ENCODE peak calls at places on chromosomes 3 and 15, in seven cellular contexts. One of them, this sample, is unnamed.

GRCh38 chr3:120682095-120682681 is at the start of gene HGD:
- DNase-seq in HepG2: peak; percentile 97
- DNase-seq in endothelial cell of umbilical vein: no peak
- DNase-seq in H1: no peak
- DNase-seq in WTC11: no peak
- DNase-seq in HCT116: no peak
- DNase-seq in A549: peak; percentile 79
- DNase-seq in this sample: no peak

GRCh38 chr3:59245879-59246501 is 196.2 kb upstream of the CFAP20DC start:
- DNase-seq in WTC11: no peak
- DNase-seq in HepG2: no peak
- DNase-seq in endothelial cell of umbilical vein: no peak
- DNase-seq in H1: no peak
- DNase-seq in HCT116: no peak
- DNase-seq in A549: no peak
- DNase-seq in this sample: no peak

GRCh38 chr15:58070801-58071418 is 5.4 kb upstream of the ALDH1A2 start:
- DNase-seq in HepG2: peak; percentile 40
- DNase-seq in WTC11: peak; percentile 69
- DNase-seq in A549: peak; percentile 68
- DNase-seq in H1: no peak
- DNase-seq in HCT116: peak; percentile 57
- DNase-seq in endothelial cell of umbilical vein: peak; percentile 73
- DNase-seq in this sample: peak; percentile 65

GRCh38 chr15:25946241-25946786 is 83.2 kb upstream of the ATP10A start:
- DNase-seq in HepG2: no peak
- DNase-seq in endothelial cell of umbilical vein: no peak
- DNase-seq in HCT116: no peak
- DNase-seq in H1: no peak
- DNase-seq in A549: no peak
- DNase-seq in WTC11: peak; percentile 33
- DNase-seq in this sample: no peak

GRCh38 chr3:115792206-115792955 is 169.1 kb downstream of the GAP43 start:
- DNase-seq in H1: no peak
- DNase-seq in HepG2: peak; percentile 95
- DNase-seq in endothelial cell of umbilical vein: no peak
- DNase-seq in A549: peak; percentile 72
- DNase-seq in HCT116: no peak
- DNase-seq in WTC11: no peak
- DNase-seq in this sample: peak; percentile 5

GRCh38 chr3:3316523-3316922 is 137.0 kb upstream of the CRBN start:
- DNase-seq in H1: no peak
- DNase-seq in HepG2: no peak
- DNase-seq in WTC11: no peak
- DNase-seq in A549: no peak
- DNase-seq in HCT116: no peak
- DNase-seq in endothelial cell of umbilical vein: no peak
- DNase-seq in this sample: no peak

GRCh38 chr3:172224560-172225214 is 185.3 kb downstream of the FNDC3B start:
- DNase-seq in WTC11: no peak
- DNase-seq in HepG2: no peak
- DNase-seq in H1: no peak
- DNase-seq in HCT116: no peak
- DNase-seq in A549: no peak
- DNase-seq in endothelial cell of umbilical vein: no peak
- DNase-seq in this sample: no peak

GRCh38 chr3:186315581-186316354 is 46.3 kb downstream of the DGKG start:
- DNase-seq in HCT116: no peak
- DNase-seq in WTC11: no peak
- DNase-seq in HepG2: no peak
- DNase-seq in endothelial cell of umbilical vein: no peak
- DNase-seq in H1: no peak
- DNase-seq in A549: no peak
- DNase-seq in this sample: no peak

GRCh38 chr15:33074942-33075341 is 119.6 kb downstream of the FMN1 start:
- DNase-seq in A549: no peak
- DNase-seq in HepG2: no peak
- DNase-seq in HCT116: no peak
- DNase-seq in WTC11: no peak
- DNase-seq in endothelial cell of umbilical vein: no peak
- DNase-seq in H1: no peak
- DNase-seq in this sample: no peak
- TF ChIP-seq MAX in A549: no peak
- TF ChIP-seq MAX in HepG2: no peak
- TF ChIP-seq MAX in HCT116: no peak
- TF ChIP-seq MAX in WTC11: no peak
- TF ChIP-seq MAX in endothelial cell of umbilical vein: no peak
- TF ChIP-seq MAX in H1: no peak
- TF ChIP-seq MAX in this sample: no peak

GRCh38 chr15:75350601-75351331 is 3.9 kb downstream of the NEIL1 start:
- DNase-seq in endothelial cell of umbilical vein: no peak
- DNase-seq in H1: no peak
- DNase-seq in A549: no peak
- DNase-seq in HepG2: no peak
- DNase-seq in HCT116: no peak
- DNase-seq in WTC11: no peak
- DNase-seq in this sample: peak; percentile 52
- TF ChIP-seq MAX in endothelial cell of umbilical vein: no peak
- TF ChIP-seq MAX in H1: no peak
- TF ChIP-seq MAX in A549: no peak
- TF ChIP-seq MAX in HepG2: no peak
- TF ChIP-seq MAX in HCT116: no peak
- TF ChIP-seq MAX in WTC11: no peak
- TF ChIP-seq MAX in this sample: no peak

DNA sequence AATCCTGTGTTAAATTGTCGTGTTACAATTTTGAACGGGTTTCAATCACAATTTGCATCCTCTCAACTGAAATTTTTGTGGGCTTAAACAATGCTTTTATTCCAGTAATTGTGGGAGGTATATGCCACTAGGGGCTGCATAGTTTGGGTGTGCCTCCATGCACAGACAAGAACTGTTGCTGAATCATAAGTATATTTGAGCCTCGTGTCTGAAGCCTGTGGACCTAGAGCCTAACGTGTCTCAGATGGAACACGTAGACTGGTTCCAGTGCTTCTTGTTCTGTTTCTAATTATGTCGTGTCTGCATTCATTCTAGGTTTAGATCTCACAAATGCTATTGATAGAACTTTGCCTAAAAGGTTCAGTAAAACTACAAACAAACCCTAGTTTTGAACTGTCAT is 363.4 kb downstream of the RBMS3 start:
- DNase-seq in H1: no peak
- DNase-seq in HCT116: no peak
- DNase-seq in HepG2: no peak
- DNase-seq in endothelial cell of umbilical vein: no peak
- DNase-seq in A549: no peak
- DNase-seq in WTC11: no peak
- DNase-seq in this sample: no peak
- TF ChIP-seq MAX in H1: no peak
- TF ChIP-seq MAX in HCT116: no peak
- TF ChIP-seq MAX in HepG2: no peak
- TF ChIP-seq MAX in endothelial cell of umbilical vein: no peak
- TF ChIP-seq MAX in A549: no peak
- TF ChIP-seq MAX in WTC11: no peak
- TF ChIP-seq MAX in this sample: no peak

GRCh38 chr3:149332227-149332765 is 1.1 kb downstream of the TM4SF18 start:
- DNase-seq in A549: no peak
- DNase-seq in HCT116: no peak
- DNase-seq in WTC11: no peak
- DNase-seq in endothelial cell of umbilical vein: peak; percentile 81
- DNase-seq in HepG2: no peak
- DNase-seq in H1: no peak
- DNase-seq in this sample: no peak

GRCh38 chr3:149325581-149325980 is 7.9 kb downstream of the TM4SF18 start:
- DNase-seq in HCT116: no peak
- DNase-seq in A549: no peak
- DNase-seq in endothelial cell of umbilical vein: no peak
- DNase-seq in WTC11: no peak
- DNase-seq in HepG2: no peak
- DNase-seq in H1: no peak
- DNase-seq in this sample: no peak

GRCh38 chr3:149333518-149333859 is at the start of gene TM4SF18:
- DNase-seq in endothelial cell of umbilical vein: peak; percentile 68
- DNase-seq in WTC11: no peak
- DNase-seq in HCT116: no peak
- DNase-seq in H1: no peak
- DNase-seq in A549: peak; percentile 36
- DNase-seq in HepG2: no peak
- DNase-seq in this sample: no peak

GRCh38 chr3:149332781-149333517 is 487 bp downstream of the TM4SF18 start:
- DNase-seq in WTC11: no peak
- DNase-seq in HCT116: no peak
- DNase-seq in endothelial cell of umbilical vein: peak; percentile 81
- DNase-seq in HepG2: no peak
- DNase-seq in H1: no peak
- DNase-seq in A549: peak; percentile 24
- DNase-seq in this sample: no peak

DNA sequence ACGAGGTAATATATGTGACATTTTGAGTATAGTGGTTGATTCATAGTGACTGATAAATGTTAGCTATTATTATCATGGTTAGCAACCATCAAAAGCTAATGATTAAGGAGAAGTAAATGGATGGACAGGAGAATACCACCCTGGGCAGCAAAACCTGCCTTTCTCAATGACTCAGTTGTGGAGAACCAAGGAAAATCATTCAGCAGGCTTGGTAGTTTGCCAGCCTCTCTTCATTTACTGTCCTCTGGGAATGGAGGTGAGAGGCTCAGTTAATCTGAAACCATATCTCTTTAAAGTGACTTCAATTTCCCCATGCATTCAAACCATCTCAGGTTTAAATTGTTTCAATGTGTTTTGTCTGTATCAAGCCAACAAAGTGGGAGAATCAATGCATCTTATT is 2.8 kb downstream of the TM4SF18 start:
- DNase-seq in H1: no peak
- DNase-seq in A549: peak; percentile 54
- DNase-seq in endothelial cell of umbilical vein: no peak
- DNase-seq in WTC11: no peak
- DNase-seq in HepG2: no peak
- DNase-seq in HCT116: no peak
- DNase-seq in this sample: no peak
- TF ChIP-seq MAX in H1: no peak
- TF ChIP-seq MAX in A549: peak; percentile 37
- TF ChIP-seq MAX in endothelial cell of umbilical vein: no peak
- TF ChIP-seq MAX in WTC11: no peak
- TF ChIP-seq MAX in HepG2: no peak
- TF ChIP-seq MAX in HCT116: no peak
- TF ChIP-seq MAX in this sample: no peak

DNA sequence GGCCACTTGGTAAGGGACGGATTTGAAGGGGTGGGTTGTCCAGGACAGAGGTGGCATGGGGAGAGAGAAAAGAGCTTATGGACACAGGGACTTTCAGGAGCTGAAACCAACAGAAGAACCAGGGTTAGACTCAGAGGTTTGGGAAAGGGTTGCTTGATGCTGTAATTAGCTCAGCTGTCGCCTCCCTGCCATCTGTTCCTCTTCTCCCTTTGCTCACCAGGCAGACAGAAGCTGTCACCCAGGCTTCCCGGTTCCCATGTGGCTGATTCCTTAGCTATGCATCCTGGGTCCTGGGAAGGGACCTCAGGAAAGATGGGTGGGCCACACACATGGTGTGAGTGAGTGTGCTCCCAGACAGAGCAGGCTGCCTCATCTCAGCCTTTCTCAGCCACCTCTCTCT is 14.0 kb downstream of the PTPN23 start:
- DNase-seq in A549: no peak
- DNase-seq in HCT116: no peak
- DNase-seq in endothelial cell of umbilical vein: no peak
- DNase-seq in H1: no peak
- DNase-seq in WTC11: no peak
- DNase-seq in HepG2: no peak
- DNase-seq in this sample: no peak
- TF ChIP-seq MAX in A549: no peak
- TF ChIP-seq MAX in HCT116: no peak
- TF ChIP-seq MAX in endothelial cell of umbilical vein: no peak
- TF ChIP-seq MAX in H1: no peak
- TF ChIP-seq MAX in WTC11: no peak
- TF ChIP-seq MAX in HepG2: no peak
- TF ChIP-seq MAX in this sample: no peak

GRCh38 chr15:42710662-42711061 is 26.3 kb downstream of the CDAN1 start:
- DNase-seq in H1: no peak
- DNase-seq in WTC11: no peak
- DNase-seq in HCT116: no peak
- DNase-seq in HepG2: no peak
- DNase-seq in endothelial cell of umbilical vein: no peak
- DNase-seq in A549: no peak
- DNase-seq in this sample: no peak
- TF ChIP-seq MAX in H1: no peak
- TF ChIP-seq MAX in WTC11: no peak
- TF ChIP-seq MAX in HCT116: no peak
- TF ChIP-seq MAX in HepG2: no peak
- TF ChIP-seq MAX in endothelial cell of umbilical vein: no peak
- TF ChIP-seq MAX in A549: no peak
- TF ChIP-seq MAX in this sample: no peak

GRCh38 chr15:63530235-63530634 is 25.8 kb downstream of the USP3 start:
- DNase-seq in HepG2: no peak
- DNase-seq in WTC11: no peak
- DNase-seq in HCT116: no peak
- DNase-seq in A549: no peak
- DNase-seq in H1: no peak
- DNase-seq in endothelial cell of umbilical vein: no peak
- DNase-seq in this sample: no peak
- TF ChIP-seq MAX in HepG2: no peak
- TF ChIP-seq MAX in WTC11: no peak
- TF ChIP-seq MAX in HCT116: no peak
- TF ChIP-seq MAX in A549: no peak
- TF ChIP-seq MAX in H1: no peak
- TF ChIP-seq MAX in endothelial cell of umbilical vein: no peak
- TF ChIP-seq MAX in this sample: no peak

DNA sequence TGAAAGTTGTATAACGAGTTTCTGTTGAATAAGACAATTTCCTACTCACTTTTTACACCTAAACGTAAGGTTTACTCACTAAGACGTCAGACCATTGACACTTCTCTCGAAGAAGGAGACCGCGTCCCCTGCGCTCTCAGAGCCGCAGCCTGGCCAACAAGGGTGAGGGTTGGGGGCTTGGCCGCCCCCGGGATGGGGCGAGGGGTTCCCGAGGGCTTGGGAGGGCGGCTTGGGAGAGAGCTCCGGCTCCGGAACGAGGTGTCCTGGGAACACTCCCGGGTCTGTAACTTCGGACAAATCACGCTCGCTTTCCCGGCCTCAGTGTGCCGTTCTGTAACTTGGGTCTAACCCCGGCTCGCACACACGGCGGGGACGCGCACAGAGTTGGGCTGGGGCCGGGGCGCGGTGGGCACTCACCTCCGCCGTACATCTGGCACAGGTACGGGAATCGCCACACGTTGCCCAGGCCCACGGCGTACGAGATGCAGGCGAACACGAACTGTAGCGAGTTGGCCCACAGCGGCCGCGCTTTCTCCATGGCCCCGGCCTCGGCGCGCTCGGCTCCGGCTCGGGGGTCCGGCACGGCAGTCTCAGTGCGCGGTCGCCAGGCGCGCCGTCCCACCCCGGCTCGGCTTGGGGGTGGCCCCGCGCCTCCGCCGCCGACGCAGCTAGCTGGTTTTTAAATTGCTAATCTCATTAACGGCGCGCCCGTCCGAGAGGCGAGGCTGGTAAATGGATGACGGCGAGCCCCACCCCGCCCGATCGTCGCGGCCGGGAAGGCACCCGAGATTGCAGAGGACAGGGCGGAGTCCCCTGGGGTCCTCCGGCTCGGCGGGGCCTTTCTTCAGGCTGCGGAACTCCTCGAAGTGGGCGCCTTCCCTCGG is at the start of gene SLC6A20:
- DNase-seq in WTC11: peak; percentile 47
- DNase-seq in endothelial cell of umbilical vein: no peak
- DNase-seq in H1: no peak
- DNase-seq in HCT116: no peak
- DNase-seq in A549: no peak
- DNase-seq in HepG2: no peak
- DNase-seq in this sample: no peak
- TF ChIP-seq MAX in WTC11: no peak
- TF ChIP-seq MAX in endothelial cell of umbilical vein: no peak
- TF ChIP-seq MAX in H1: peak; percentile 32
- TF ChIP-seq MAX in HCT116: no peak
- TF ChIP-seq MAX in A549: no peak
- TF ChIP-seq MAX in HepG2: no peak
- TF ChIP-seq MAX in this sample: no peak

This sample was measured in NB4.